ENCODE peak calls at places on chromosomes 7 and 10, in ten cellular contexts. T is right lobe of liver, V is AG04450, Y is cardiac fibroblast, A is kidney, H is IMR-90, C is astrocyte of the spinal cord, S is brain microvascular endothelial cell, I is Peyer's patch, E is neural progenitor cell. G is an unnamed sample.
A peak's percentile ranks its signal among the peaks of the same experiment; 100 is the strongest.

GRCh38 chr7:152902054-152902453 is 142.5 kb downstream of the ACTR3B start:
- DNase-seq in V (no peak), A (no peak), C (no peak), H (no peak), E (no peak), S (no peak), T (no peak), Y (no peak), I (no peak), G (no peak)

GRCh38 chr10:124416733-124417132 is 2.0 kb downstream of the OAT start:
- DNase-seq in Y (peak; percentile 69), A (no peak), E (no peak), T (no peak), V (no peak), C (peak; percentile 48), I (no peak), S (no peak), H (peak; percentile 20), G (peak; percentile 84)

GRCh38 chr10:71918992-71919391 is 45.2 kb upstream of the CHST3 start:
- DNase-seq in T (no peak), Y (no peak), E (no peak), H (no peak), A (no peak), V (no peak), C (no peak), I (no peak), S (no peak), G (no peak)

GRCh38 chr10:90983940-90984549 is 63.2 kb upstream of the ANKRD1 start:
- DNase-seq in S (no peak), T (no peak), A (no peak), E (no peak), H (no peak), C (no peak), I (no peak), V (no peak), Y (no peak), G (no peak)

GRCh38 chr7:936131-937054 is 18.1 kb downstream of the ADAP1 start:
- DNase-seq in S (peak; percentile 68), E (no peak), C (peak; percentile 64), V (no peak), H (peak; percentile 28), Y (peak; percentile 76), A (peak; percentile 74), T (peak; percentile 11), I (peak; percentile 43), G (peak; percentile 30)

GRCh38 chr10:119726291-119727261 is 726 bp downstream of the INPP5F start:
- DNase-seq in A (no peak), H (no peak), Y (no peak), I (no peak), V (no peak), C (no peak), S (no peak), E (peak; percentile 90), T (no peak), G (no peak)

GRCh38 chr7:81470084-81470723 is 299.6 kb downstream of the HGF start:
- DNase-seq in Y (peak; percentile 82), A (peak; percentile 74), I (peak; percentile 74), H (peak; percentile 81), V (peak; percentile 58), S (peak; percentile 56), E (peak; percentile 77), T (peak; percentile 67), C (peak; percentile 72), G (peak; percentile 83)

GRCh38 chr10:120946497-120946896 is 95.3 kb downstream of the WDR11 start:
- DNase-seq in H (no peak), V (no peak), C (no peak), E (no peak), T (no peak), S (no peak), A (no peak), Y (no peak), I (no peak), G (no peak)

GRCh38 chr7:51315393-51316261 is 982 bp downstream of the COBL start:
- DNase-seq in Y (peak; percentile 6), V (no peak), S (no peak), I (peak; percentile 85), A (peak; percentile 85), E (peak; percentile 75), H (no peak), T (peak; percentile 77), C (peak; percentile 8), G (no peak)

GRCh38 chr7:111363099-111363498 is 199.2 kb downstream of the IMMP2L start:
- DNase-seq in H (peak; percentile 56), A (no peak), V (no peak), I (no peak), S (peak; percentile 43), C (peak; percentile 36), E (no peak), T (no peak), Y (peak; percentile 66), G (peak; percentile 63)

GRCh38 chr7:1602386-1602785 is 32.6 kb upstream of the PSMG3 start:
- DNase-seq in T (no peak), I (no peak), V (no peak), Y (no peak), E (no peak), A (no peak), S (no peak), H (no peak), C (no peak), G (no peak)

GRCh38 chr7:94907420-94908203 is at the start of gene PPP1R9A:
- DNase-seq in T (peak; percentile 45), E (peak; percentile 87), H (no peak), V (no peak), C (peak; percentile 20), A (peak; percentile 80), I (peak; percentile 53), S (no peak), Y (no peak), G (no peak)

GRCh38 chr10:45059632-45060031 is 58.9 kb downstream of the ZNF22 start:
- DNase-seq in E (no peak), S (no peak), T (no peak), V (no peak), H (no peak), Y (no peak), C (no peak), I (no peak), A (no peak), G (no peak)

GRCh38 chr10:90937645-90938258 is 16.9 kb upstream of the ANKRD1 start:
- DNase-seq in S (no peak), A (no peak), V (no peak), H (no peak), T (no peak), I (no peak), C (no peak), Y (no peak), E (no peak), G (no peak)

GRCh38 chr10:47044741-47045140 is 133.5 kb downstream of the PTPN20 start:
- DNase-seq in T (peak; percentile 15), C (no peak), I (peak; percentile 40), A (no peak), H (no peak), E (no peak), Y (no peak), S (no peak), V (no peak), G (peak; percentile 42)

GRCh38 chr10:133487085-133487484 is 33.3 kb downstream of the SCART1 start:
- DNase-seq in S (no peak), Y (no peak), E (no peak), I (no peak), H (no peak), T (no peak), A (no peak), C (no peak), V (no peak), G (no peak)

GRCh38 chr7:112186300-112186699 is 19.9 kb downstream of the DOCK4 start:
- DNase-seq in C (no peak), A (no peak), E (no peak), T (no peak), S (no peak), I (no peak), Y (no peak), H (no peak), V (no peak), G (no peak)

GRCh38 chr7:7330997-7331396 is 148.7 kb downstream of the C1GALT1 start:
- DNase-seq in T (no peak), H (no peak), I (no peak), C (no peak), Y (no peak), E (peak; percentile 15), A (no peak), S (no peak), V (no peak), G (no peak)
- TF ChIP-seq CTCF in T (no peak), H (no peak), I (no peak), C (peak; percentile 11), Y (peak; percentile 7), E (peak; percentile 30), A (no peak), S (peak; percentile 35), V (no peak), G (no peak)

DNA sequence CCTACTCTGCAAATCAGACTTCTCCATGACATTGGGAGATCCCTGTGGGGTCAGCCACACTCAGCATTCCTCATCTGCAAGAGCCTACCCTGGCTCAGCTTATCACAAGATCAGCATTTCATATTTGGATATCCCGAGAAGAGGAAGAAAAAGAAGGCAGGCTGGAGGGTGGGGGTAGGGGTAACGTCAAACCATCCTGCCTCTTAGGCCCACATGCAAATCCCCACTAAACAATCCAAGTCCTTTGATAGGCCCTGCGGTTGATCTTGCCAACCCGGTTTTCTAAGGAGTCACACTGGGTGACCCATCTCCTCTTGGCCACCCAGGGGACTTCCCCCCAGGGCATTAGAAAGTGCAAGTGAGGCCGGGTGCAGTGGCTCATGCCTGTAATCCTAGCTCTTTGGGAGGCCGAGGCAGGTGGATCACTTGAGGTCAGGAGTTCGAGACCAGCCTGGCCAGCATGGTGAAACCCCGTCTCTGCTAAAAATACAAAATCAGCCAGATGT is 128.0 kb upstream of the CALN1 start:
- DNase-seq in E (no peak), S (no peak), H (no peak), A (no peak), T (no peak), I (no peak), C (no peak), Y (no peak), V (no peak), G (no peak)
- H3K4me3 ChIP-seq in E (no peak overlapping the region), S (no peak overlapping the region), H (no peak overlapping the region), A (no peak overlapping the region), T (no peak overlapping the region), I (no peak overlapping the region), C (no peak overlapping the region), Y (no peak overlapping the region), V (no peak overlapping the region), G (no peak overlapping the region)

DNA sequence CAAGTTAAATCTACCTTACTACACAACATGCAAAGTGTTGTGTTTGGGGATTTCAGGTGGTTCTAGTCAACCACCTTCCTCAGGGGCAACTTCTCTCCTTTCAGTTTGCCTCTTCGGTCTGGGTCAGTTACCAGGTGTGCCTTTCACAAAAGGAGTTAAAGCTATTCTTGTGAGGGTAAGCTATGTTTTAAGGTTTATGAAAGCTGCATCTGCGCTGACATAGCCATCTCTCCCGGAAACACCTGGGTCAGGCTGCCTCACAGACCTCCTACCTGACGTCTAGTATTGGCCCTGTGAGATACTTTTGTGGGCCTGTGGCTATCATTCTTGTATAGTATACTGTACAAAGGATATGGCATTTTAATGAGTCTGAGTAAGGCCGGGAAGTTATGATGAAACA is 67.7 kb upstream of the ITGA8 start:
- DNase-seq in H (no peak), V (no peak), I (no peak), A (no peak), S (no peak), E (no peak), Y (no peak), T (no peak), C (no peak), G (no peak)
- TF ChIP-seq CTCF in H (no peak), V (no peak), I (no peak), A (no peak), S (no peak), E (no peak), Y (no peak), T (no peak), C (no peak), G (no peak)

GRCh38 chr10:36802523-36803153 is 322.8 kb upstream of the ANKRD30A start:
- DNase-seq in A (no peak), Y (no peak), C (peak; percentile 64), H (peak; percentile 19), E (no peak), T (no peak), I (no peak), S (no peak), V (no peak), G (peak; percentile 60)
- H3K4me3 ChIP-seq in A (peak overlapping the region; percentile 37), Y (no peak overlapping the region), C (no peak overlapping the region), H (no peak overlapping the region), E (no peak overlapping the region), T (no peak overlapping the region), I (no peak overlapping the region), S (no peak overlapping the region), V (no peak overlapping the region), G (no peak overlapping the region)

G was measured in fibroblast of the aortic adventitia.